ENCODE peak calls at places on chromosomes 3 and 15, in five cellular contexts. X, B, F, Z and S are unnamed samples.

GRCh38 chr15:35444557-35445204 is 101.3 kb downstream of the DPH6 start:
- DNase-seq in B (no peak), Z (peak), X (peak), F (no peak), S (no peak)

GRCh38 chr15:65828566-65828965 is 36.5 kb upstream of the DENND4A start:
- DNase-seq in X (no peak), F (no peak), Z (no peak), B (no peak), S (no peak)

GRCh38 chr3:21216598-21216997 is 534.4 kb downstream of the ZNF385D start:
- DNase-seq in X (peak), F (no peak), B (no peak), Z (peak), S (no peak)

GRCh38 chr3:188270423-188270972 is 116.5 kb downstream of the LPP start:
- DNase-seq in B (no peak), X (peak), Z (peak), F (no peak), S (no peak)

GRCh38 chr15:78979456-78980320 is 34.8 kb upstream of the CTSH start:
- DNase-seq in X (peak), B (peak), Z (peak), F (peak), S (no peak)

GRCh38 chr3:111963424-111963823 is 15.4 kb upstream of the ABHD10 start:
- DNase-seq in B (no peak), F (no peak), X (no peak), Z (peak), S (no peak)

GRCh38 chr3:43773273-43774104 is 82.8 kb downstream of the ABHD5 start:
- DNase-seq in B (peak), Z (peak), F (peak), X (peak), S (no peak)

GRCh38 chr3:71345429-71346027 is 238.0 kb downstream of the FOXP1 start:
- DNase-seq in X (no peak), Z (no peak), B (no peak), F (peak), S (no peak)

GRCh38 chr15:56794150-56794922 is 61.0 kb upstream of the ZNF280D start:
- DNase-seq in Z (no peak), X (no peak), F (no peak), B (no peak), S (no peak)

GRCh38 chr3:106860182-106860581 is 517.1 kb upstream of the CCDC54 start:
- DNase-seq in Z (no peak), X (no peak), F (no peak), B (no peak), S (no peak)

GRCh38 chr3:11288786-11289637 is 16.8 kb downstream of the ATG7 start:
- DNase-seq in B (no peak), X (peak), F (peak), Z (peak), S (no peak)

GRCh38 chr15:62472616-62473299 is 307.7 kb upstream of the C2CD4B start:
- DNase-seq in B (no peak), Z (no peak), F (peak), X (peak), S (no peak)

GRCh38 chr3:194633349-194634004 is at the start of gene TMEM44:
- DNase-seq in F (peak), Z (peak), X (peak), B (peak), S (peak)
- TF ChIP-seq POLR2A in F (no peak), Z (peak), X (peak), B (no peak), S (no peak)

DNA sequence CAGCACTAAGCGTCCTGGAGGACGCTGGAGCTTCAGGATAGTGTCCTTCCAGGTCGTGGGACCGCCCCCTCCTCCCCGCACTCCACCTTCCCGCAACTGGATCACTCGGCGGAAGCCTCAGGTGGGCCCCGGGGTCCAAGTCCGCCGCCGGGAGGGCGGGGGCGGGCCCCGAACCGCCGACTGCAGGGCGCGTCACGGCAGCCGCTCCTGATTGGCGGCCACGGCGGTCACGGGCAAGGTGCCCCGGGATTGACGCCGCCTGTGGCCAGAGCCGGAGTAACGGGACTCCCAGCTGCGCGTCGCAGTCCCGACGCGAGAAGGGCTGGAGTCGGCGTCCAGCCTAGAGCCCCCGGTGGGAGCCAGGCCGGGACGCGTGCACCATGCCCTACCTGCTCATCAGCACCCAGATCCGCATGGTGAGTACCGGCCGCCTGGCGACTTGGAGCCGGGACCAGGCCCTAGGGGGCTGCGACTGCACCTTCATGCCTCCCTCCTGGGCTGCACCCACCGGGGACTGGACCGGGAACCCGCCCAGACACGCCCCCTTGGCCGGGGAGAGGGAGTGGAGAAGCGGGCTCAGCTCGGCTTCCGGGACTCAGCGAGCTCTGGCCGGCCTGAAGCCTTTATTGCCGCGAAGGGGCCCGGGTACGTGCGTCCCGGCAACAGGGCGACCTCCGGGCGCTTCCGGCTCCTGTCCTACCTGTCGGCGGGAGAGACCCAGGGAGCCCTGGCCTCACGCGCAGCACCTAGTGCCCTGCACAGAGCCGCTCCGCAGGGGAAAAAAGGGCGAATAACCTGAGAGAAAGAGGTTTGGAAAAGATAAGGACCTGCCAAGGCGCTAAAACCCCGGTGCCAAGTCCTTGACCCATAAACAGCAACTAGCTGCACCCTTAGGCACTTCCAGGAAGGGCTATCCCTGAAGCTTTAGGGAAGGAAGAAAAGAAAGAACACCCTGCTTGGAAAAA is at the start of gene GCHFR:
- DNase-seq in Z (peak), B (peak), X (peak), F (peak), S (no peak)
- TF ChIP-seq POLR2A in Z (peak), B (no peak), X (peak), F (no peak), S (peak)

DNA sequence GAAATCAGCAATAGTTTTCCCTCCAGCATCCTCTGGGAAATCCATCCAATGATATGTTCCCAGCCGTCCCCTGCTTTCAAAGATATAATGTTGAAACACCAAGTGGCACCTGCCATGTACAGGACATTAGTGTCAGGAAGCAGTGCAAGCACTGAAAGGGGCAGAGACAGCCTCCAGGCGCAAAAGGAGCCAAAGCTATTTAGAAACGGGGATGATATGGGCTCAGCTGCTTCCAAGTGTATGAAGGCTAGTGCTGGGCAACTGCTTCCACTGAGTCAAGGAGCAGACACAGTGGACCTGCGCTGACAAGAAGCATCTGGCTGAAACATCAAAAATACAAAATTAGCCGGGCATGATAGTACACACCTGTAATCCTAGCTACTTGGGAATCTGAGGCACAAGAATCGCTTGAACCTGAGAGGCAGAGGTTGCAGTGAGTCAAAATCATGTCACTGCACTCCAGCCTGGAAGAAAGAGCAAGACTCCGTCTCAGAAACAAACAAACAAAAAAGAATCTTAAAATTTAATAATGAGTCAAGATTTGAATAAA is 119.7 kb downstream of the AQP9 start:
- DNase-seq in Z (no peak), X (no peak), F (no peak), B (no peak), S (no peak)
- TF ChIP-seq POLR2A in Z (no peak), X (no peak), F (no peak), B (no peak), S (no peak)

DNA sequence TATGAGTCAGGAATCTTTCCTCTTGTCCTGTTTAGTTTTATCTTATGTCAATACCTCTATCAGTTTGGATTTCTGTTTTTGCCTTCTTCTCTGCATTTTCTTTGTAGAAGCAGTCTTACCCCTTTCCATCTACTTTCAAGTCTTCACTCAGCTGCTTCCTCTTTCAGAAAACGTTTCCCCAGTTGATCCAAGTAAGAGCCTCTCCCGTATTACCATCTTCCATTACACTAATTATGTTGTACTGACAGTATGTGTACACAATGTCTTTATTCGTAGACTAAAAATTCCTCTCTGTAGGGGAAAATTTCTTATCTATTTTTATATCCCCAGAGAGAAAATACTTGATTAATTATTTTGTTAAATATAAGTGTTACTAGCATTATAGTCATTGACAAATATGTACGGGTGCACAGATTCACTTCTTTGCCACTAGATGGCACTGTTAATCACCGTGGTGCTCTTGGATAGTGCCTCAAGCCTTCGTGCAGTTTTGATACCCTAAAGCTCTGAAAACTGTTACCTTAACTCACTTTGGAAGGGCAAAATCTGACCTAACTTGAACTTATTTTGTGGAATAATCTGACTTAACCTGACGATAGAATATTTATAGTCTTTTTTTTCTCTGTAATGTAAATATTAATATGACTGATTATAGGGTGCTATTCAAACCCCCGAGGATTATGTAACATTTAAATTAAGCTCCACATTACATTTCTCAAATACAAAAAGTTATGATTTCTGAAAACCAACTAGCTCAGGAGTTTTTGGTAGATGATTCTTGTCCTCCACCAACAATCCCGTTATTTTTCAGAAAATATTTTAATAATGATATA is 74.2 kb upstream of the POU1F1 start:
- DNase-seq in B (no peak), F (no peak), Z (peak), X (peak), S (no peak)
- TF ChIP-seq POLR2A in B (no peak), F (no peak), Z (no peak), X (no peak), S (no peak)

GRCh38 chr3:134312873-134313838 is 61.1 kb downstream of the AMOTL2 start:
- DNase-seq in F (peak), Z (peak), X (no peak), B (peak), S (peak)
- TF ChIP-seq POLR2A in F (no peak), Z (peak), X (no peak), B (no peak), S (no peak)

GRCh38 chr15:81289910-81290309 is 34.0 kb downstream of the STARD5 start:
- DNase-seq in Z (no peak), F (no peak), X (no peak), B (no peak), S (no peak)

GRCh38 chr15:81293728-81294500 is 30.0 kb downstream of the STARD5 start:
- DNase-seq in F (no peak), Z (no peak), B (peak), X (peak), S (no peak)

GRCh38 chr15:81294501-81294850 is 29.5 kb downstream of the STARD5 start:
- DNase-seq in F (no peak), Z (no peak), B (no peak), X (peak), S (no peak)

GRCh38 chr15:81291916-81292424 is 32.0 kb downstream of the STARD5 start:
- DNase-seq in Z (no peak), B (no peak), F (no peak), X (no peak), S (no peak)

GRCh38 chr15:81292516-81293001 is 31.4 kb downstream of the STARD5 start:
- DNase-seq in X (no peak), Z (no peak), F (no peak), B (no peak), S (no peak)
- TF ChIP-seq POLR2A in X (no peak), Z (no peak), F (no peak), B (no peak), S (no peak)

GRCh38 chr3:49098429-49098828 is 4.6 kb upstream of the QRICH1 start:
- DNase-seq in Z (no peak), B (no peak), X (no peak), F (no peak), S (no peak)

GRCh38 chr3:49098910-49099630 is 5.2 kb upstream of the QRICH1 start:
- DNase-seq in B (no peak), Z (no peak), F (no peak), X (no peak), S (no peak)

GRCh38 chr3:49092948-49093852 is 671 bp downstream of the QRICH1 start:
- DNase-seq in F (peak), B (peak), Z (peak), X (peak), S (peak)

DNA sequence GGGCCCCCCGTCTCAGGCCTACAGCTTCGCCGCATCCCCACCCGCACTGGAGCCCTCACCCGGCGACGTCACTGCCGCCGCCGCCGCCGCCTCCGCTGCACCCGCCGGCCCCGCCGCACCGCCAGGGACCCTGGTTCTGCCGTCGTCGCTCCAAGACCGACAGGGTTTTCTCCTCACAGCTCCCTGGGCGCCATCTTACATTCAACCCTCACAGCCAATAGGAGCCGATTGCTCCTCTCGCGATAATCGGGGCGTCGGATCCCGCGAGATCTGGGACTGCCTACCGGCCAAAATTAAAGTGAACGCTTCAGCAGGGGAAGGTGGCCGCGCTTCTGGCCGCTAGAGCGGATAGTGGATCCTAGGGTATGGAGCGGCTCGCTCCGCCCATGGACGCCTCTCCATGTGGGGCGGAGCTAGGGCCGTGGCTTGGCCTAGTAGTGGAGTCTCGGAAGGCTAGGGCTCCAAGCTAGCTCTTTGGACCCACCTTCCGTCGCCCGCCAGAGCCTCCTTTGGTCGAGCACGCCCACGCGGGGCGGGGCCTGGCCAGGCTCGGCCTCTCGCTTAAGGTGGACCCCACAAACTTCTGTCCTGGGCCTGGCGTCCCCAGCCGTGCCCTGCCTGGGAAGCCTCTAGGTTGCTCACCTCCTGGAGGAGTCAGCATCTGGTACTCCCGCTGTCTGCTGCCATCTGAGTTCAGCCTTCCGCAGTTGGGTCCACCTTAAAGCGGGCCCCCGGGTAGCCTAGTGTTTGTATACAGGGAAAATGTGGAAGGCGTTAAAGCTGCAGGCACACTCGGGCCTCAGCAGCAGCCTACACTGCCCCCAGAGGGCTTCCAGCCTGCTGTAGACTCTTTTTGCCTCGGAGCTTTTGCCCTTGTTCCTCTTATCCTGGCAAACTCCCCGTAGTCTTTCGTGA is at the start of gene QRICH1:
- DNase-seq in Z (peak), B (peak), F (peak), X (peak), S (no peak)
- TF ChIP-seq POLR2A in Z (peak), B (no peak), F (no peak), X (peak), S (no peak)

DNA sequence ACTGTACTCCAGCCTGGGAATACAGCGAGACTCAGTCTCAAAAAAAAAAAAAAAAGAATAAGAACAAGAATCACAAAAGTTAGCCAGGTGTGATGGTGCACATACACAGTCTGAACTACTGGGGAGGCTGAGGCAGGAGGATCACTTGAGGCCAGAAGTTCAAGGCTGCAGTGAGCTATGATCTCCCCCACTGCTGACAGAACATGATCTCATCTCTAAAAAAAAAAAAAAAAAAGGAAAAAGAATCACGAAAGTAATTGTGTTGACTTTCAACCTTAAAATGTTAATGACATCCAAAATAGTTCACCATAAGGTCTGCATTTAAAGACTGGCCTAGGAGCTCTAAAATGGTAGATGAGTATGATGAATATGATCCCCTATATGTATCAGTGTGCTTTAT is 68.0 kb upstream of the MAP4 start:
- DNase-seq in Z (no peak), X (no peak), F (no peak), B (no peak), S (no peak)
- TF ChIP-seq POLR2A in Z (no peak), X (no peak), F (no peak), B (no peak), S (no peak)

DNA sequence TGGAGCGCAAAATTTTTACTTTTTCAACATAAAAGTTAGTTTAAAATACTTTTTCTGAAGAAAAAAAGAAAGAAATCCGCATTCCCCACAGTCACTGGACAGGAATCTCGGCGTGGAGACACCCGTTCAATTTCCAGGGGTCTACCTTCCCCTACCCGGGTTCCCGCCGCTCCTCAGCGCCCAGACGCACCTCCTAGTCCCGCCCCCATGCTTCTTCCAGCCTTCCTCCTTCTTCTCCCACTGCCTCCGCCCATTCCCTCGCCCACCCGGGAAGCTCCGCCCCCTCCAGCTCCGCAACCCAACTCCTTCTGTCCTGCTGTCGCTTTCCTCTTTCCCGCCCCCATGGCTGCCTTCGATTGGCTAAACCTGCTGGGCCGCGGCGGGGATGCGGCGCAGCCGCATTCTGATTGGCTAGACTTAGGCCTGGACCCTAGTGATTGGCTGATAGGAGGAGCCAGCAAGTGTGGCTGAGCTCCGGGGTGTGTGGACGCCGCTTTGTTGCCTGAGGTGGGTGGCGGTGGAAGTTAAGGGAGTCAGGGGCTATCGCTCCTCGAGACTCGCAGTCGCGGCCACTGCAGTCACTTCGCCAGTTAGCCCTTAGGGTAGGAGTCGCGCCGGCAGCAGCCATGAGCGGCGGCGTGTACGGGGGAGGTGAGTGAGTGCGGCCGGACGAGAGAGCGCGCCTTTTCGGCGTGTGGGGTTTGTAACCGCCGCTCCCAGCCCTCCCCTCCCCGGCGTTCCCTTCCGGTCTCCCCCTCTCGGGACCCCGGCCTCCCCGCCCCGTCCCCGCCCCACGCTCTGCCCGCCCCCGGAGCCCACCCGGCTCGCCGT is at the start of gene ACTL6A:
- DNase-seq in Z (peak), X (peak), B (peak), F (peak), S (peak)
- TF ChIP-seq POLR2A in Z (peak), X (peak), B (no peak), F (no peak), S (no peak)

GRCh38 chr3:9385209-9385936 is 12.0 kb upstream of the SETD5 start:
- DNase-seq in Z (no peak), X (no peak), B (no peak), F (no peak), S (no peak)
- TF ChIP-seq POLR2A in Z (no peak), X (no peak), B (no peak), F (no peak), S (no peak)